ENCODE peak calls at places on chromosomes 12 and 14, in eight cellular contexts. Z, H, I, U, P, M, E and L are unnamed samples.

GRCh38 chr12:124640096-124640495 is 72.7 kb upstream of the NCOR2 start:
- DNase-seq in I (peak; percentile 62), H (peak; percentile 46), U (no peak), E (no peak), M (no peak), P (peak; percentile 72), Z (no peak), L (no peak)

GRCh38 chr12:95611676-95612309 is 60.5 kb upstream of the USP44 start:
- DNase-seq in E (no peak), U (peak; percentile 30), H (no peak), P (peak; percentile 74), M (peak; percentile 57), I (no peak), Z (no peak), L (no peak)

GRCh38 chr12:3224530-3224903 is 147.3 kb downstream of the TSPAN9 start:
- DNase-seq in U (no peak), E (no peak), M (no peak), P (no peak), H (no peak), I (no peak), Z (no peak), L (no peak)

GRCh38 chr14:103688906-103689902 is 26.0 kb downstream of the XRCC3 start:
- DNase-seq in U (no peak), M (no peak), E (no peak), H (peak; percentile 69), I (peak; percentile 39), P (no peak), Z (no peak), L (peak; percentile 54)

GRCh38 chr14:49623387-49623786 is 2.8 kb downstream of the MGAT2 start:
- DNase-seq in M (no peak), H (no peak), U (no peak), Z (no peak), E (no peak), I (no peak), P (no peak), L (no peak)

GRCh38 chr14:22556021-22556989 is 32.7 kb downstream of the DAD1 start:
- DNase-seq in I (peak; percentile 80), P (peak; percentile 89), M (no peak), U (peak; percentile 64), H (peak; percentile 26), E (no peak), Z (peak; percentile 46), L (peak; percentile 93)

GRCh38 chr12:92341333-92341691 is 195.7 kb upstream of the BTG1 start:
- DNase-seq in H (no peak), I (peak; percentile 10), E (no peak), P (no peak), M (no peak), U (no peak), Z (no peak), L (no peak)

GRCh38 chr14:37650356-37651037 is 55.1 kb downstream of the TTC6 start:
- DNase-seq in Z (no peak), M (peak; percentile 56), I (no peak), E (no peak), H (no peak), P (peak; percentile 19), U (no peak), L (peak; percentile 47)

GRCh38 chr12:68614772-68615171 is 4.1 kb downstream of the RAP1B start:
- DNase-seq in U (no peak), M (no peak), E (no peak), Z (no peak), H (no peak), I (no peak), P (no peak), L (no peak)
- H3K4me3 ChIP-seq in U (no peak overlapping the region), M (no peak overlapping the region), E (no peak overlapping the region), Z (no peak overlapping the region), H (no peak overlapping the region), I (no peak overlapping the region), P (no peak overlapping the region), L (no peak overlapping the region)

DNA sequence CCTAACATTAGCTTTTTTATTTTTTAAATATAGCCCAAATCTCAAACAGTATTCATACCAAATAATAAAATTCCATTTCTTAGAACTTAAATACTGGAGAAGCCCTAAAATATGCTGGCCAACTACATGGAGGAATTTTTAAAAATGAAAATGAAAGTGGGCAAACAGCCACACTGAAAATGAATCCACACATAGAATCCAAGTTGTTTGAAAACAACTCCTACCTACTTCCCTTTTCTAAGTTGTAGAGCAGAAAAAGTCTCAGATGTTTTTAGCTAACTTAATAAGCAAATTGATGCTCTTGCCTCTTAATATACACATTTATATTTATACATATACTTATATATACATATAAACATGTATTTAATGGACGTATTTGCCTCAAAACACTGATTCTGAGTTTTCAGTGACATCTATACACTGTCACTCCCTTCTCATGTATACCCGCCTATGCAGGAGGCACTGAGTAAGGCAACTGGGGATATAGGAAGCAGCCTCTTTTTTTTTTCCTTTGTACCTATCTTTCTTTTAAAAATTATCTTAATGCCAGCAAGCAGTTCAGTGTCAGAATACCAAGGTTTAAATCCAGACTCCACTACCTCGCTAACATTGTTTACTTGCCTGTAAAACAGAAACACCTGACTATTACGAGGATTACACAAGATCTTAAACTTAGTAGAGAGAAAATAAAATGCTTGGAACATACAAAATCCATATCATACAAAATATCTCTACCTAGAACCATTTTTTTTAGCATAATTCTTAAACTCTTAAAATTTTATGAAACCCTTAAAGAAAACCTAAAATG is 13.3 kb downstream of the DICER1 start:
- DNase-seq in Z (no peak), E (no peak), M (no peak), P (peak; percentile 29), U (no peak), H (no peak), I (peak; percentile 39), L (peak; percentile 57)
- H3K4me3 ChIP-seq in Z (no peak overlapping the region), E (no peak overlapping the region), M (no peak overlapping the region), P (no peak overlapping the region), U (no peak overlapping the region), H (no peak overlapping the region), I (peak overlapping the region; percentile 13), L (no peak overlapping the region)

GRCh38 chr12:115758886-115759620 is 518.4 kb downstream of the MED13L start:
- DNase-seq in E (no peak), I (no peak), U (no peak), P (no peak), M (no peak), Z (no peak), H (no peak), L (no peak)
- H3K4me3 ChIP-seq in E (peak overlapping the region; percentile 67), I (no peak overlapping the region), U (no peak overlapping the region), P (no peak overlapping the region), M (no peak overlapping the region), Z (peak overlapping the region; percentile 44), H (no peak overlapping the region), L (no peak overlapping the region)

GRCh38 chr12:4272014-4272975 is 1.3 kb upstream of the CCND2 start:
- DNase-seq in I (peak; percentile 71), E (peak; percentile 17), H (peak; percentile 90), Z (no peak), M (peak; percentile 93), P (peak; percentile 6), U (peak; percentile 92), L (peak; percentile 70)

GRCh38 chr12:4270016-4270669 is 3.4 kb upstream of the CCND2 start:
- DNase-seq in E (no peak), H (no peak), M (peak; percentile 54), P (no peak), I (no peak), U (peak; percentile 53), Z (no peak), L (no peak)

GRCh38 chr12:4270670-4271432 is 2.7 kb upstream of the CCND2 start:
- DNase-seq in M (peak; percentile 90), E (no peak), P (no peak), U (peak; percentile 87), I (peak; percentile 23), Z (no peak), H (peak; percentile 49), L (no peak)

GRCh38 chr12:4272976-4273650 is 449 bp upstream of the CCND2 start:
- DNase-seq in H (peak; percentile 48), P (no peak), I (no peak), M (peak; percentile 82), U (peak; percentile 64), E (no peak), Z (no peak), L (no peak)

GRCh38 chr12:4271433-4272013 is 2.0 kb upstream of the CCND2 start:
- DNase-seq in M (no peak), H (no peak), P (no peak), U (no peak), Z (no peak), I (peak; percentile 18), E (no peak), L (peak; percentile 27)
- H3K4me3 ChIP-seq in M (peak overlapping the region; percentile 29), H (peak overlapping the region; percentile 16), P (peak overlapping the region; percentile 14), U (peak overlapping the region; percentile 99), Z (peak overlapping the region; percentile 35), I (peak overlapping the region; percentile 47), E (peak overlapping the region; percentile 11), L (peak overlapping the region; percentile 55)

GRCh38 chr14:60817113-60817512 is 82.6 kb downstream of the MNAT1 start:
- DNase-seq in Z (no peak), M (no peak), H (no peak), U (no peak), P (no peak), E (no peak), I (no peak), L (no peak)
- H3K4me3 ChIP-seq in Z (no peak overlapping the region), M (no peak overlapping the region), H (no peak overlapping the region), U (no peak overlapping the region), P (no peak overlapping the region), E (no peak overlapping the region), I (no peak overlapping the region), L (no peak overlapping the region)

DNA sequence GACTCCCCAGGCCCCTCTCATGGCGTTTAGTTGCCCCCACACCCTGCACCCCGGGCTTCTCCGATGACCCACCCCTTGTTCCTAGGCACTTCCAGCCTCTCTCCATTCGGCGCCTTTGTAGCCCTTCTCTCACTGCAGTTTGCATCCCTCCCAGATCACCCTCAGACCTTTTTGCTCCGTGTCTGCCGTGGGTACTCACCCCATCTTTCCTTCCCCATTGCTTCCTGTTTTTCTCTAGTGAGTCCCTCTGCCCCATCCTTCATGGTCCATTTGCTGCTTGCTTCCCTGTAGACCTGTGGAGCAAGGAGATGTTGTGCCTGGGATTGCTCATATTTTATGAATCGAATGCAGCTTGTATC is 568 bp downstream of the DENR start:
- DNase-seq in Z (no peak), H (no peak), M (no peak), P (no peak), E (no peak), I (no peak), U (no peak), L (peak; percentile 17)
- H3K4me3 ChIP-seq in Z (peak overlapping the region; percentile 96), H (peak overlapping the region; percentile 75), M (peak overlapping the region; percentile 92), P (peak overlapping the region; percentile 62), E (peak overlapping the region; percentile 66), I (peak overlapping the region; percentile 97), U (peak overlapping the region; percentile 97), L (peak overlapping the region; percentile 86)